ENCODE peak calls at places on chromosomes 4 and X, in seven cellular contexts. G, C, Y, B, T, M and P are unnamed samples. For H3K4me1, the result is how much of the 10 kb centered on the place peaks cover.

GRCh38 chrX:22399793-22400192 is 127.1 kb downstream of the CBLL2 start:
- DNase-seq in G (no peak), C (no peak), Y (no peak), B (no peak), T (no peak), M (no peak), P (no peak)

GRCh38 chr4:8123389-8123788 is 35.2 kb downstream of the ABLIM2 start:
- DNase-seq in G (no peak), C (no peak), Y (peak), B (no peak), T (no peak), M (peak), P (no peak)

GRCh38 chr4:75940692-75941253 is at the start of gene NAAA:
- DNase-seq in G (peak), C (peak), Y (peak), B (peak), T (peak), M (peak), P (peak)

GRCh38 chr4:113420938-113421337 is 340.6 kb downstream of the CAMK2D start:
- DNase-seq in G (no peak), C (no peak), Y (no peak), B (no peak), T (no peak), M (no peak), P (no peak)

GRCh38 chr4:74328501-74328900 is 20.2 kb downstream of the EPGN start:
- DNase-seq in G (no peak), C (no peak), Y (no peak), B (no peak), T (no peak), M (no peak), P (no peak)

GRCh38 chrX:126655061-126655460 is 102.4 kb upstream of the DCAF12L1 start:
- DNase-seq in G (no peak), C (no peak), Y (no peak), B (no peak), T (no peak), M (no peak), P (no peak)

GRCh38 chr4:76214269-76214628 is 625 bp upstream of the SCARB2 start:
- DNase-seq in G (no peak), C (no peak), Y (no peak), B (no peak), T (no peak), M (no peak), P (no peak)

GRCh38 chr4:9924750-9925149 is 96.5 kb downstream of the SLC2A9 start:
- DNase-seq in G (no peak), C (no peak), Y (no peak), B (no peak), T (no peak), M (peak), P (no peak)

GRCh38 chrX:101229155-101229554 is 9.6 kb downstream of the DRP2 start:
- DNase-seq in G (no peak), C (no peak), Y (no peak), B (no peak), T (no peak), M (no peak), P (no peak)

GRCh38 chr4:164768516-164768915 is 14.6 kb downstream of the SMIM31 start:
- DNase-seq in G (peak), C (no peak), Y (no peak), B (no peak), T (no peak), M (no peak), P (no peak)

GRCh38 chr4:182890202-182890601 is 27.0 kb downstream of the DCTD start:
- DNase-seq in G (no peak), C (no peak), Y (no peak), B (no peak), T (no peak), M (no peak), P (no peak)

GRCh38 chr4:83581411-83582288 is 45.7 kb downstream of the GPAT3 start:
- DNase-seq in G (no peak), C (no peak), Y (no peak), B (no peak), T (no peak), M (no peak), P (no peak)

GRCh38 chr4:56958111-56958517 is 19.3 kb downstream of the NOA1 start:
- DNase-seq in G (no peak), C (no peak), Y (peak), B (no peak), T (peak), M (peak), P (no peak)

GRCh38 chr4:81459233-81459632 is 12.5 kb downstream of the RASGEF1B start:
- DNase-seq in G (no peak), C (no peak), Y (no peak), B (no peak), T (no peak), M (no peak), P (no peak)

GRCh38 chrX:22314692-22315091 is 42.0 kb downstream of the CBLL2 start:
- DNase-seq in G (no peak), C (no peak), Y (no peak), B (no peak), T (no peak), M (no peak), P (no peak)

GRCh38 chrX:104806346-104806745 is 240.3 kb downstream of the IL1RAPL2 start:
- DNase-seq in G (no peak), C (no peak), Y (no peak), B (no peak), T (no peak), M (no peak), P (no peak)

GRCh38 chr4:168630445-168631187 is 133.8 kb downstream of the PALLD start:
- DNase-seq in G (no peak), C (no peak), Y (no peak), B (no peak), T (no peak), M (peak), P (no peak)
- H3K4me3 ChIP-seq in G (no peak), C (no peak), Y (peak), B (no peak), T (peak), M (peak), P (no peak)

GRCh38 chr4:87011340-87012034 is 76.7 kb downstream of the AFF1 start:
- DNase-seq in G (no peak), C (no peak), Y (no peak), B (no peak), T (no peak), M (no peak), P (no peak)
- H3K4me1 ChIP-seq in G (half or more), C (half or more), Y (half or more), B (half or more), T (half or more), M (under half), P (half or more)

GRCh38 chrX:139172731-139173130 is 357.8 kb upstream of the F9 start:
- DNase-seq in G (no peak), C (no peak), Y (no peak), B (no peak), T (no peak), M (no peak), P (no peak)
- H3K4me3 ChIP-seq in G (no peak), C (no peak), Y (no peak), B (no peak), T (no peak), M (no peak), P (no peak)

DNA sequence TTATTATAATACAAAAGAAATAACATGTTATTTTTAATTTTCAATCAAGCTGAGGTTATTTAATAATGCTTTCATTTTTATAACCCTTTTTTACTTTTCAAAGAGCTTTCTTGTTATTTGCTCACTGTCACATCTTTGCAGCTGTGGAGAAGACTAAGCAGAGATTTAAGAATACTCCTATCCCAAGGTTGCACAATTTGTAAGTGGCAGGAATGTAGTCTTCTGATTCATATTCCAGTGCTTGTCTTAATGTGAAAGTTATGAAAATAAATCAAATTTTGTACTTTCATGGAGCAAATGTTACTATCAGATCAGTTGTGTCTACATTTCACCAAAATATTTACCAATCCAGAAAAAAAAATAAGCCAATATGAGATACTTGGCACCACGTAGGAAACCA is 86.6 kb downstream of the DDIT4L start:
- DNase-seq in G (no peak), C (no peak), Y (no peak), B (no peak), T (no peak), M (no peak), P (no peak)
- H3K4me1 ChIP-seq in G (under half), C (under half), Y (under half), B (under half), T (under half), M (under half), P (under half)

DNA sequence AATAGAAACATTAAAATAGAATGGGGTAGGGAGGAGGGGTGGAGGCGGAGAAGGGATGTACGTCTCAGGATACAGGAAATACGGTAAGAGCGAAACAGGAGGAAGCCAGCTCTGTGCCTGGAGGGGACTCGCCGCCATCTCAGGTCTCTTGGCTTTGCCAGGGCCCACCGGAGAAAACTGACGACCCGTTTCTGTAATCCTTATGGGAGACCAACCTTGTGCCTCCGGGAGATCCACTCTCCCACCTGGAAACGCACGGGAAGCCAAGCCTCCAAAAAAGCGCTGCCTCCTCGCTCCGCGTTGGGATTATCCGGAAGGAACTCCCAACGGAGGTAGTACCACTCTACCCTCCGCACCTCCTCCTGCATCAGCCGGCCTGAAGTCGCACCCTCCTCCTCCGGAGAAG is at the start of gene NBDY:
- DNase-seq in G (peak), C (no peak), Y (peak), B (no peak), T (peak), M (peak), P (peak)
- H3K4me3 ChIP-seq in G (peak), C (peak), Y (peak), B (peak), T (peak), M (peak), P (peak)

GRCh38 chr4:151691639-151692442 is 69.0 kb downstream of the GATB start:
- DNase-seq in G (no peak), C (no peak), Y (peak), B (no peak), T (peak), M (peak), P (no peak)
- H3K4me1 ChIP-seq in G (under half), C (under half), Y (half or more), B (under half), T (half or more), M (under half), P (under half)